ENCODE peak calls at places on chromosome 5, in five cellular contexts. H is transverse colon, Z is SJSA1, P is gastrocnemius medialis, J is neural progenitor cell. R is an unnamed sample. For H3K4me1 and H3K9me3, the result is how much of the 10 kb centered on the place peaks cover.

GRCh38 chr5:157740211-157740610 is 3.3 kb upstream of the LSM11 start:
- DNase-seq in H (no peak), P (no peak), J (peak), Z (no peak), R (no peak)

GRCh38 chr5:155665371-155665770 is 651.8 kb downstream of the KIF4B start:
- DNase-seq in Z (no peak), J (no peak), H (no peak), P (no peak), R (no peak)

GRCh38 chr5:167485395-167485794 is 806.0 kb upstream of the WWC1 start:
- DNase-seq in H (no peak), J (no peak), P (no peak), Z (no peak), R (no peak)

GRCh38 chr5:107915413-107915812 is 244.7 kb upstream of the EFNA5 start:
- DNase-seq in J (no peak), P (no peak), H (no peak), Z (no peak), R (no peak)

GRCh38 chr5:14681236-14681752 is 16.8 kb downstream of the OTULIN start:
- DNase-seq in Z (no peak), H (no peak), P (no peak), J (no peak), R (no peak)

GRCh38 chr5:177366528-177367322 is 9.0 kb downstream of the RGS14 start:
- DNase-seq in Z (no peak), J (peak), P (peak), H (peak), R (peak)

GRCh38 chr5:136155769-136156168 is 23.1 kb downstream of the SMAD5 start:
- DNase-seq in Z (no peak), H (no peak), J (no peak), P (no peak), R (no peak)

GRCh38 chr5:44885903-44886302 is 77.2 kb downstream of the MRPS30 start:
- DNase-seq in Z (no peak), P (no peak), H (no peak), J (no peak), R (no peak)

GRCh38 chr5:132007399-132008162 is 3.9 kb downstream of the ACSL6 start:
- DNase-seq in J (peak), Z (peak), P (peak), H (peak), R (peak)

GRCh38 chr5:59039296-59040006 is 456.6 kb downstream of the RAB3C start:
- DNase-seq in H (peak), P (peak), Z (peak), J (peak), R (no peak)

GRCh38 chr5:1883120-1883924 is 597 bp upstream of the IRX4 start:
- DNase-seq in Z (no peak), P (no peak), J (peak), H (no peak), R (no peak)

GRCh38 chr5:150801117-150801927 is 22.8 kb downstream of the SMIM3 start:
- DNase-seq in P (no peak), H (peak), J (peak), Z (peak), R (no peak)

GRCh38 chr5:128349044-128349629 is 188.9 kb downstream of the FBN2 start:
- DNase-seq in H (peak), Z (no peak), J (no peak), P (no peak), R (no peak)

GRCh38 chr5:38297830-38298608 is 39.7 kb downstream of the EGFLAM start:
- DNase-seq in J (no peak), H (no peak), Z (no peak), P (no peak), R (no peak)

GRCh38 chr5:75167345-75167744 is 69.3 kb downstream of the ANKRD31 start:
- DNase-seq in H (no peak), J (peak), P (no peak), Z (no peak), R (peak)

GRCh38 chr5:40962207-40962955 is 53.1 kb downstream of the C7 start:
- DNase-seq in J (no peak), P (no peak), H (no peak), Z (no peak), R (no peak)

GRCh38 chr5:1720396-1721110 is 79.1 kb downstream of the MRPL36 start:
- DNase-seq in J (no peak), Z (no peak), H (no peak), P (no peak), R (no peak)

GRCh38 chr5:4880304-4880741 is 259.8 kb upstream of the ADAMTS16 start:
- DNase-seq in Z (no peak), H (no peak), P (no peak), J (no peak), R (no peak)

GRCh38 chr5:40396312-40396711 is 283.4 kb upstream of the PTGER4 start:
- DNase-seq in P (no peak), Z (no peak), H (no peak), J (no peak), R (no peak)

GRCh38 chr5:32303755-32304120 is 9.0 kb downstream of the MTMR12 start:
- DNase-seq in Z (no peak), P (no peak), H (no peak), J (no peak), R (no peak)

GRCh38 chr5:131984945-131985665 is 26.4 kb downstream of the ACSL6 start:
- DNase-seq in J (no peak), H (no peak), Z (no peak), P (no peak), R (no peak)

GRCh38 chr5:13809921-13810320 is 134.6 kb downstream of the DNAH5 start:
- DNase-seq in P (no peak), J (no peak), Z (no peak), H (no peak), R (no peak)

GRCh38 chr5:38948501-38948900 is 102.7 kb downstream of the OSMR start:
- DNase-seq in J (no peak), P (no peak), H (no peak), Z (no peak), R (no peak)

DNA sequence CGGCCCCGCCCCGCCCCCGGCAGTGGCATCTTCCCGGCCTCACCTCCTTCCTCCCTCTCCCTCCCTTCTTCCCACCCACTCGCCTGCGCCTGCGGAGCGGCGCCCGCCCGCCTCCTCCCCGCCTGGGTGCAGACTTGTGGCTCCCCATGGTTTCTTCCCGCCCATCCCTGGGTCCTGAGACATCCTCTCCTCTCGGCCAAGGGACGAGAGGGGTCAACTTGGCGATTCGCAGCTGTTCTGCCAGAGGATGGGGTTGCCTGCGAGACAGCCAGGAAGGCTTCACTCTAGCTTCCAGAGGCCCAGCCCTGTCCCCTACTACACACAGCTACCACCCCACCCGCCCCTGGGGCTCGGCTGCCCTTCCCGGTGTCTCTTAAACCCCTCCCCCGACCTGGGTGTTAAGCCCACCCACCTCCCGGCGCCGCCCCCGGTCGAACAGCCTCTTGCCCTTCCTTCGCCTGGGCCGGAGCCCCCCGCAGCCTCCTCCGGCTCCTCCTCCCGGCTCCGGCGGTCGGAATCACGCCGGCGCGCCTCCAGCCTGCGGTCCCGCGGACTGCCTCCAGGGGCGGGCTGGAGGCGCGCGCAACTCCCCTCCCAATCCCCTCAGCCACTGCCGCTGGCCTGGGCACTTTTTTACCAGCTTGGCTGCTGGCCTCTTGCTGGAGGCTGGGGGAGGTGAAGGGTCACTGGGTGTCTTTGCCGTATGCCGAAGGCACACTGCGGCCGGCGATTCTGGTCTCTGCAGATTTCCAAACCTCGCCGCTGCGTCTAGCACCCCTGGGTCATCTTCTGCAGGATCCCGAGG is 1.9 kb downstream of the JADE2 start:
- DNase-seq in J (peak), H (peak), P (peak), Z (peak), R (no peak)
- H3K4me1 ChIP-seq in J (under half), H (under half), P (under half), Z (under half), R (under half)

GRCh38 chr5:179819296-179820126 is 1.2 kb upstream of the SQSTM1 start:
- DNase-seq in Z (peak), P (peak), H (peak), J (peak), R (no peak)
- H3K9me3 ChIP-seq in Z (under half), P (under half), H (under half), J (under half), R (under half)

GRCh38 chr5:145925803-145926202 is 10.6 kb upstream of the SH3RF2 start:
- DNase-seq in H (no peak), P (no peak), J (no peak), Z (no peak), R (no peak)

GRCh38 chr5:145922059-145922458 is 14.3 kb upstream of the SH3RF2 start:
- DNase-seq in J (no peak), H (no peak), P (no peak), Z (no peak), R (no peak)

GRCh38 chr5:145923405-145923804 is 13.0 kb upstream of the SH3RF2 start:
- DNase-seq in P (no peak), Z (no peak), H (no peak), J (no peak), R (no peak)

GRCh38 chr5:145924849-145925248 is 11.5 kb upstream of the SH3RF2 start:
- DNase-seq in H (no peak), Z (no peak), J (no peak), P (no peak), R (no peak)

DNA sequence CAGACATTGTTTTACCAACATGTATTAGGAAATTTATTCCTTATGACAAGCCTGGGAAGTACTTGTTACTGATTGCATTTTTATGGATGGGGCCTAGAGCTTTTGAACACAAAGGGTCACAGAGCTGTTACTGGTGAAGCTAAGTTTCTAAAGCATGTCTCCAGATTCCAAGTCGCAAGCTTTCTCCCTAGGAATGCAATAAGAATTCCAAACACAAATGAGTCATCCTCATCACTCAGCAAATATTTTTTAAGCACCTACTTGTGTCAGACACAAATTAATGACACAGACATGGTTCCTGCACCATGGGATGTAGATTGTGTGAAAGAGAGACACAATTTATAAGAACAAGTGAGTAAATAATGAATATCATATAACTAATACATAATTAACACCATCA is 11.0 kb upstream of the SH3RF2 start:
- DNase-seq in P (no peak), J (peak), H (no peak), Z (peak), R (no peak)
- H3K4me1 ChIP-seq in P (under half), J (under half), H (under half), Z (under half), R (under half)

GRCh38 chr5:140741967-140742366 is 41.7 kb downstream of the ZMAT2 start:
- DNase-seq in Z (no peak), J (no peak), P (no peak), H (no peak), R (no peak)
- H3K9me3 ChIP-seq in Z (under half), J (under half), P (under half), H (under half), R (under half)